ENCODE peak calls at places on chromosomes 1 and 21, in seven cellular contexts. H, Y, K, Z, F, I and S are unnamed samples.

GRCh38 chr1:236455242-236455641 is 61.2 kb downstream of the EDARADD start:
- DNase-seq in H (no peak), Y (no peak), K (no peak), Z (no peak), F (no peak), I (no peak), S (no peak)

GRCh38 chr1:67755619-67756018 is 70.6 kb downstream of the GADD45A start:
- DNase-seq in H (no peak), Y (no peak), K (no peak), Z (no peak), F (no peak), I (no peak), S (no peak)

GRCh38 chr1:50976111-50976889 is 6.3 kb downstream of the CDKN2C start:
- DNase-seq in H (no peak), Y (no peak), K (no peak), Z (no peak), F (peak), I (no peak), S (no peak)

GRCh38 chr21:35095859-35096291 is 46.8 kb upstream of the RUNX1 start:
- DNase-seq in H (no peak), Y (peak), K (no peak), Z (no peak), F (no peak), I (peak), S (peak)

GRCh38 chr21:42040411-42041180 is 30.4 kb upstream of the ZBTB21 start:
- DNase-seq in H (no peak), Y (peak), K (no peak), Z (peak), F (no peak), I (peak), S (peak)

GRCh38 chr21:29025328-29025713 is 853 bp downstream of the USP16 start:
- DNase-seq in H (no peak), Y (peak), K (no peak), Z (no peak), F (no peak), I (no peak), S (peak)

GRCh38 chr1:203276408-203276807 is 28.9 kb upstream of the BTG2 start:
- DNase-seq in H (no peak), Y (no peak), K (no peak), Z (no peak), F (no peak), I (no peak), S (no peak)

GRCh38 chr21:33373451-33373850 is 29.8 kb upstream of the IFNGR2 start:
- DNase-seq in H (no peak), Y (peak), K (no peak), Z (no peak), F (no peak), I (no peak), S (peak)

GRCh38 chr1:53547321-53547720 is 88.1 kb downstream of the DMRTB1 start:
- DNase-seq in H (peak), Y (no peak), K (no peak), Z (no peak), F (no peak), I (no peak), S (no peak)

GRCh38 chr1:241749041-241749798 is 97.1 kb downstream of the WDR64 start:
- DNase-seq in H (no peak), Y (peak), K (no peak), Z (no peak), F (no peak), I (peak), S (peak)

GRCh38 chr21:46366091-46366490 is 42.1 kb downstream of the PCNT start:
- DNase-seq in H (no peak), Y (no peak), K (no peak), Z (no peak), F (no peak), I (no peak), S (no peak)

GRCh38 chr21:31298618-31299269 is 45.3 kb downstream of the TIAM1 start:
- DNase-seq in H (no peak), Y (no peak), K (no peak), Z (no peak), F (no peak), I (no peak), S (no peak)

GRCh38 chr1:221699582-221700519 is 42.0 kb downstream of the DUSP10 start:
- DNase-seq in H (no peak), Y (peak), K (no peak), Z (no peak), F (no peak), I (peak), S (peak)

GRCh38 chr1:48492392-48492791 is 20.4 kb upstream of the SPATA6 start:
- DNase-seq in H (no peak), Y (no peak), K (no peak), Z (no peak), F (peak), I (no peak), S (no peak)

GRCh38 chr1:230145505-230145899 is 78.5 kb downstream of the GALNT2 start:
- DNase-seq in H (no peak), Y (no peak), K (no peak), Z (no peak), F (peak), I (no peak), S (no peak)

GRCh38 chr1:234965128-234965527 is 163.5 kb downstream of the TOMM20 start:
- DNase-seq in H (no peak), Y (no peak), K (no peak), Z (no peak), F (no peak), I (no peak), S (no peak)

GRCh38 chr1:87937774-87938173 is 609.1 kb downstream of the LMO4 start:
- DNase-seq in H (no peak), Y (no peak), K (no peak), Z (no peak), F (no peak), I (no peak), S (no peak)

GRCh38 chr1:53893999-53894636 is at the start of gene DIO1:
- DNase-seq in H (peak), Y (no peak), K (no peak), Z (no peak), F (no peak), I (no peak), S (no peak)

GRCh38 chr1:183640193-183640592 is 4.6 kb upstream of the ARPC5 start:
- DNase-seq in H (no peak), Y (no peak), K (no peak), Z (no peak), F (no peak), I (no peak), S (no peak)

GRCh38 chr1:111392460-111392945 is 35.0 kb downstream of the OVGP1 start:
- DNase-seq in H (no peak), Y (no peak), K (no peak), Z (no peak), F (no peak), I (no peak), S (no peak)

GRCh38 chr1:40736085-40736531 is 44.6 kb downstream of the NFYC start:
- DNase-seq in H (no peak), Y (peak), K (no peak), Z (no peak), F (no peak), I (no peak), S (peak)